ENCODE peak calls at places on chromosomes 11 and 22, in six cellular contexts. Y is stimulated activated CD8-positive, alpha-beta memory T cell treated with anti-CD3 and anti-CD28 coated beads, Interleukin-4, amount 100 ng/mL, for 24 hours; H is effector CD4-positive, alpha-beta T cell; Z is EL; O is A549; F is stimulated activated CD4-positive, alpha-beta T cell treated with anti-CD3 and anti-CD28 coated beads, Interleukin-1b, Interleukin-23, amount 100 ng/mL, for 1 hour. W is an unnamed sample.

GRCh38 chr22:27461470-27461869 is 340.1 kb downstream of the MN1 start:
- DNase-seq in Y (no peak), H (no peak), Z (peak; percentile 99), O (peak; percentile 40), F (no peak), W (no peak)

GRCh38 chr22:46694423-46695170 is 43.5 kb downstream of the CERK start:
- DNase-seq in Y (no peak), H (no peak), Z (no peak), O (no peak), F (no peak), W (no peak)

GRCh38 chr11:45083544-45084087 is 62.8 kb upstream of the PRDM11 start:
- DNase-seq in Y (no peak), H (no peak), Z (no peak), O (peak; percentile 56), F (no peak), W (no peak)

GRCh38 chr11:74466916-74467885 is at the start of gene KCNE3:
- DNase-seq in Y (no peak), H (no peak), Z (peak; percentile 22), O (no peak), F (no peak), W (no peak)

GRCh38 chr22:35567214-35567792 is 26.7 kb downstream of the RASD2 start:
- DNase-seq in Y (no peak), H (no peak), Z (no peak), O (no peak), F (no peak), W (no peak)

GRCh38 chr11:6608726-6609501 is 3.1 kb downstream of the TAF10 start:
- DNase-seq in Y (no peak), H (no peak), Z (no peak), O (no peak), F (no peak), W (no peak)

GRCh38 chr11:80782135-80782885 is 1341.5 kb upstream of the TENM4 start:
- DNase-seq in Y (no peak), H (no peak), Z (no peak), O (no peak), F (no peak), W (no peak)

GRCh38 chr11:10529279-10529678 is 11.7 kb downstream of the RNF141 start:
- DNase-seq in Y (no peak), H (no peak), Z (peak; percentile 64), O (no peak), F (no peak), W (no peak)

GRCh38 chr11:61092280-61092766 is 10.0 kb upstream of the CD5 start:
- DNase-seq in Y (no peak), H (peak; percentile 40), Z (no peak), O (no peak), F (peak; percentile 39), W (peak; percentile 49)

GRCh38 chr11:60915250-60915914 is 1.4 kb downstream of the TMEM109 start:
- DNase-seq in Y (peak; percentile 61), H (peak; percentile 51), Z (peak; percentile 84), O (peak; percentile 69), F (no peak), W (peak; percentile 58)

GRCh38 chr22:35044607-35045390 is 21.2 kb upstream of the ISX start:
- DNase-seq in Y (no peak), H (no peak), Z (no peak), O (no peak), F (no peak), W (no peak)

GRCh38 chr22:32985899-32986772 is 72.0 kb downstream of the SYN3 start:
- DNase-seq in Y (no peak), H (no peak), Z (peak; percentile 75), O (peak; percentile 40), F (no peak), W (no peak)

GRCh38 chr11:74288911-74289310 is 22.5 kb downstream of the P4HA3 start:
- DNase-seq in Y (no peak), H (no peak), Z (no peak), O (no peak), F (no peak), W (no peak)